ENCODE peak calls at places on chromosomes 4 and X, in nine cellular contexts. C is heart left ventricle, H is H1, I is stomach, Y is IMR-90, K is breast epithelium, M is suprapubic skin, D is HCT116, T is HepG2. N is an unnamed sample. For H3K27me3, the result is how much of the 10 kb centered on the place peaks cover.

GRCh38 chr4:78653655-78654054 is 102.1 kb downstream of the ANXA3 start:
- DNase-seq in C (no peak), H (no peak), I (no peak), Y (peak), K (no peak), M (no peak), D (no peak), T (no peak), N (no peak)

GRCh38 chrX:123920065-123920785 is 41.3 kb upstream of the STAG2 start:
- DNase-seq in C (no peak), H (no peak), I (no peak), Y (peak), K (no peak), M (no peak), D (no peak), T (no peak), N (no peak)

GRCh38 chrX:11533211-11533651 is 132.5 kb downstream of the ARHGAP6 start:
- DNase-seq in C (no peak), H (no peak), I (no peak), Y (peak), K (no peak), M (no peak), D (peak), T (peak), N (no peak)

GRCh38 chr4:173121044-173121685 is 47.4 kb upstream of the GALNT7 start:
- DNase-seq in C (no peak), H (no peak), I (peak), Y (peak), K (no peak), M (no peak), D (no peak), T (no peak), N (no peak)

GRCh38 chr4:39900966-39901365 is 76.7 kb downstream of the PDS5A start:
- DNase-seq in C (no peak), H (no peak), I (no peak), Y (peak), K (no peak), M (no peak), D (no peak), T (no peak), N (no peak)

GRCh38 chr4:53532521-53532920 is 58.8 kb downstream of the LNX1 start:
- DNase-seq in C (no peak), H (no peak), I (no peak), Y (peak), K (no peak), M (no peak), D (no peak), T (no peak), N (no peak)

GRCh38 chr4:182928061-182928460 is 10.9 kb upstream of the DCTD start:
- DNase-seq in C (no peak), H (peak), I (no peak), Y (no peak), K (no peak), M (no peak), D (no peak), T (no peak), N (no peak)

GRCh38 chr4:36269116-36269515 is 12.3 kb upstream of the DTHD1 start:
- DNase-seq in C (no peak), H (no peak), I (no peak), Y (no peak), K (no peak), M (no peak), D (no peak), T (no peak), N (no peak)

GRCh38 chr4:177554966-177555574 is 112.8 kb upstream of the AGA start:
- DNase-seq in C (no peak), H (peak), I (no peak), Y (peak), K (no peak), M (no peak), D (no peak), T (no peak), N (no peak)

GRCh38 chr4:136946307-136946907 is 585.9 kb downstream of the PCDH18 start:
- DNase-seq in C (no peak), H (no peak), I (no peak), Y (no peak), K (no peak), M (no peak), D (no peak), T (no peak), N (no peak)

GRCh38 chr4:184364100-184364921 is 110.0 kb downstream of the IRF2 start:
- DNase-seq in C (no peak), H (no peak), I (no peak), Y (no peak), K (no peak), M (no peak), D (no peak), T (peak), N (no peak)

GRCh38 chr4:53587123-53587522 is 4.2 kb downstream of the LNX1 start:
- DNase-seq in C (no peak), H (no peak), I (no peak), Y (no peak), K (no peak), M (no peak), D (no peak), T (peak), N (no peak)

GRCh38 chr4:72094054-72094780 is 62.4 kb downstream of the NPFFR2 start:
- DNase-seq in C (no peak), H (no peak), I (no peak), Y (no peak), K (no peak), M (no peak), D (no peak), T (no peak), N (no peak)

GRCh38 chr4:106717094-106717493 is 319.0 kb downstream of the DKK2 start:
- DNase-seq in C (no peak), H (no peak), I (no peak), Y (no peak), K (no peak), M (no peak), D (no peak), T (no peak), N (no peak)

GRCh38 chrX:139815771-139816170 is 107.8 kb upstream of the MCF2 start:
- DNase-seq in C (no peak), H (no peak), I (no peak), Y (no peak), K (no peak), M (no peak), D (no peak), T (no peak), N (no peak)

GRCh38 chrX:40573763-40574162 is 7.0 kb upstream of the ATP6AP2 start:
- DNase-seq in C (no peak), H (peak), I (no peak), Y (peak), K (no peak), M (no peak), D (no peak), T (peak), N (no peak)

GRCh38 chr4:4839471-4839810 is 20.0 kb upstream of the MSX1 start:
- DNase-seq in C (no peak), H (no peak), I (no peak), Y (no peak), K (no peak), M (no peak), D (no peak), T (no peak), N (no peak)

GRCh38 chr4:123183308-123183707 is 213.3 kb upstream of the SPRY1 start:
- DNase-seq in C (no peak), H (no peak), I (no peak), Y (no peak), K (no peak), M (no peak), D (no peak), T (no peak), N (no peak)

GRCh38 chr4:37537484-37537883 is 148.7 kb downstream of the RELL1 start:
- DNase-seq in C (no peak), H (no peak), I (no peak), Y (no peak), K (no peak), M (no peak), D (no peak), T (no peak), N (no peak)

GRCh38 chr4:78529569-78530209 is 21.9 kb upstream of the ANXA3 start:
- DNase-seq in C (no peak), H (no peak), I (no peak), Y (peak), K (no peak), M (no peak), D (no peak), T (no peak), N (no peak)

GRCh38 chr4:87041142-87041541 is 106.3 kb downstream of the AFF1 start:
- DNase-seq in C (no peak), H (no peak), I (no peak), Y (peak), K (no peak), M (no peak), D (no peak), T (no peak), N (no peak)

GRCh38 chr4:38815879-38816782 is 11.5 kb upstream of the TLR1 start:
- DNase-seq in C (no peak), H (no peak), I (no peak), Y (peak), K (no peak), M (no peak), D (no peak), T (no peak), N (no peak)

GRCh38 chr4:152620218-152620617 is 59.6 kb downstream of the TMEM154 start:
- DNase-seq in C (no peak), H (no peak), I (no peak), Y (no peak), K (no peak), M (no peak), D (no peak), T (no peak), N (no peak)

GRCh38 chr4:105936901-105937300 is 41.6 kb downstream of the NPNT start:
- DNase-seq in C (no peak), H (no peak), I (no peak), Y (no peak), K (no peak), M (no peak), D (no peak), T (no peak), N (no peak)

GRCh38 chrX:8815460-8816065 is 14.4 kb upstream of the FAM9A start:
- DNase-seq in C (no peak), H (no peak), I (no peak), Y (peak), K (no peak), M (no peak), D (peak), T (peak), N (peak)

GRCh38 chr4:3767569-3768288 is 1.5 kb downstream of the ADRA2C start:
- DNase-seq in C (no peak), H (peak), I (no peak), Y (no peak), K (no peak), M (no peak), D (no peak), T (no peak), N (peak)

GRCh38 chrX:23938690-23939089 is 30.9 kb downstream of the CXorf58 start:
- DNase-seq in C (no peak), H (no peak), I (no peak), Y (peak), K (no peak), M (no peak), D (no peak), T (no peak), N (no peak)

GRCh38 chr4:54082168-54082567 is 17.8 kb upstream of the CHIC2 start:
- DNase-seq in C (no peak), H (no peak), I (peak), Y (peak), K (no peak), M (no peak), D (peak), T (peak), N (no peak)

GRCh38 chr4:107994894-107995293 is 5.2 kb downstream of the HADH start:
- DNase-seq in C (no peak), H (no peak), I (no peak), Y (no peak), K (no peak), M (no peak), D (no peak), T (no peak), N (no peak)
- TF ChIP-seq POLR2A in C (no peak), H (no peak), I (no peak), Y (no peak), K (no peak), M (no peak), D (no peak), T (no peak), N (no peak)

GRCh38 chrX:28225508-28225907 is 244.3 kb upstream of the DCAF8L1 start:
- DNase-seq in C (no peak), H (no peak), I (no peak), Y (no peak), K (no peak), M (no peak), D (peak), T (peak), N (no peak)
- H3K27me3 ChIP-seq in C (under half), H (under half), I (under half), Y (under half), K (under half), M (under half), D (under half), T (under half), N (under half)

GRCh38 chrX:41664307-41665299 is 24.2 kb upstream of the GPR34 start:
- DNase-seq in C (no peak), H (no peak), I (no peak), Y (peak), K (no peak), M (no peak), D (no peak), T (no peak), N (no peak)
- H3K4me3 ChIP-seq in C (no peak), H (no peak), I (no peak), Y (no peak), K (no peak), M (no peak), D (no peak), T (no peak), N (no peak)

GRCh38 chrX:110852180-110852579 is 56.6 kb upstream of the CHRDL1 start:
- DNase-seq in C (no peak), H (no peak), I (no peak), Y (peak), K (no peak), M (no peak), D (no peak), T (no peak), N (no peak)
- TF ChIP-seq POLR2A in C (no peak), H (no peak), I (no peak), Y (no peak), K (no peak), M (no peak), D (no peak), T (no peak), N (no peak)

GRCh38 chrX:134546187-134546586 is 86.2 kb downstream of the HPRT1 start:
- DNase-seq in C (no peak), H (no peak), I (no peak), Y (no peak), K (no peak), M (no peak), D (no peak), T (no peak), N (no peak)
- H3K27me3 ChIP-seq in C (under half), H (under half), I (under half), Y (under half), K (half or more), M (half or more), D (under half), T (under half), N (under half)

GRCh38 chrX:30880058-30880457 is 9.0 kb downstream of the TAB3 start:
- DNase-seq in C (no peak), H (no peak), I (no peak), Y (no peak), K (no peak), M (no peak), D (no peak), T (no peak), N (no peak)

GRCh38 chrX:30881390-30881789 is 7.7 kb downstream of the TAB3 start:
- DNase-seq in C (no peak), H (no peak), I (no peak), Y (no peak), K (no peak), M (no peak), D (no peak), T (no peak), N (no peak)

GRCh38 chrX:30874851-30875250 is 14.2 kb downstream of the TAB3 start:
- DNase-seq in C (no peak), H (no peak), I (no peak), Y (no peak), K (no peak), M (no peak), D (no peak), T (no peak), N (no peak)

GRCh38 chrX:30875957-30876356 is 13.1 kb downstream of the TAB3 start:
- DNase-seq in C (no peak), H (no peak), I (no peak), Y (peak), K (no peak), M (no peak), D (no peak), T (peak), N (no peak)

GRCh38 chrX:30876367-30876766 is 12.7 kb downstream of the TAB3 start:
- DNase-seq in C (no peak), H (no peak), I (no peak), Y (no peak), K (no peak), M (no peak), D (no peak), T (peak), N (no peak)
- H3K4me3 ChIP-seq in C (no peak), H (no peak), I (no peak), Y (no peak), K (no peak), M (no peak), D (no peak), T (no peak), N (no peak)

DNA sequence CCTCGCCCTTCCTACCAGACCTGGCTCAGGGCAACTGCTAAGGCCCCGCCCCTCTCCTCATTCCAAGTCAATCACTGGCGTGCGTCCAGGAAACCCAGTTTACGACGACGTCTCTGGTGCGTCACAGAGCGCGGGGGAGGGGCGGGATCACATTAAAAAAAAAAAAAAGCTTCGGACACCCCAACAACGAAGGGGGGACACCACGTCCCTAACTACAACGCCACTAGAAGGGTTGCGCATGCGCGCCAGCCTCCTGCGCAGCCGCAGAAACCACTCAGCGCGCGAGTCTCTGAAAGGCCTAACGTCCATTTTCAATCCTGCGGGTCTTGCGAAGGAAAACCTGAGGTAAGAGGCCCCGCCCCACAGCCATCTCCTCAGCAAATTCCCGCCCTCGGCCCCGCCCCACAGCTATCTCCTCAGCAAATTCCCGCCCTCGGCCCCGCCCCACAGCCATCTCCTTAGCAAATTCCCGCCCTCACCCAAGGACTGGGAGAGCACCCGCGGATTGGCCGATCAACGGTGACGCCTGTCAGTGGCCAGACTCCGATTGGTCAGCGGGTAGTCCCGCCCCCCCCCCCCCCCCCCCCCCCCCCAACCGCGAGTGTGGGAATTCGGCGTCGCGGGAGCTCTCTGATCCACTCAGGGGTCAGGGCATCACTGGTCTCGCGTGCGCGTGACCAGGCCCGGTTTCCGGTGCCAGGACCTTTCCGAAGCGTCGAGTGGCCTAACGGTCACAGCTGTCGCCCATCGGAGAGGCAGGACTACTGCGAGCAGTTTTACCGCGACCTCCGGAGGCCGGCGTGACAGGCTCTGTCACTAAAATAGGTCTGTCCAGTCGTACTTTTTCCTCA is at the start of gene SCML1:
- DNase-seq in C (peak), H (peak), I (peak), Y (peak), K (peak), M (peak), D (peak), T (peak), N (peak)
- TF ChIP-seq POLR2A in C (no peak), H (no peak), I (no peak), Y (peak), K (peak), M (peak), D (no peak), T (peak), N (no peak)

GRCh38 chr4:186651624-186652023 is 72.0 kb downstream of the FAT1 start:
- DNase-seq in C (peak), H (no peak), I (peak), Y (no peak), K (peak), M (no peak), D (no peak), T (no peak), N (peak)
- H3K27me3 ChIP-seq in C (under half), H (under half), I (under half), Y (under half), K (under half), M (under half), D (under half), T (under half), N (under half)

GRCh38 chrX:153600032-153600373 is 1.1 kb upstream of the CCNQ start:
- DNase-seq in C (no peak), H (no peak), I (no peak), Y (no peak), K (no peak), M (no peak), D (no peak), T (no peak), N (no peak)
- H3K4me3 ChIP-seq in C (peak), H (peak), I (peak), Y (peak), K (peak), M (peak), D (peak), T (peak), N (peak)

N was measured in testis.